ENCODE peak calls at places on chromosomes 6 and 20, in ten cellular contexts. One of them, this sample, is unnamed.

GRCh38 chr6:45554596-45554995 is 176.9 kb upstream of the SUPT3H start:
- DNase-seq in sigmoid colon: no peak
- DNase-seq in GM12892: no peak
- DNase-seq in GM23338: no peak
- DNase-seq in Panc1: no peak
- DNase-seq in upper lobe of left lung: no peak
- DNase-seq in H1: no peak
- DNase-seq in suprapubic skin: no peak
- DNase-seq in breast epithelium: no peak
- DNase-seq in HCT116: no peak
- DNase-seq in this sample: no peak

GRCh38 chr6:101230866-101231265 is 162.6 kb upstream of the GRIK2 start:
- DNase-seq in H1: no peak
- DNase-seq in GM12892: no peak
- DNase-seq in Panc1: no peak
- DNase-seq in HCT116: no peak
- DNase-seq in upper lobe of left lung: no peak
- DNase-seq in breast epithelium: no peak
- DNase-seq in sigmoid colon: no peak
- DNase-seq in GM23338: no peak
- DNase-seq in suprapubic skin: no peak
- DNase-seq in this sample: no peak

GRCh38 chr6:23650676-23651075 is 475.3 kb upstream of the NRSN1 start:
- DNase-seq in sigmoid colon: peak
- DNase-seq in upper lobe of left lung: no peak
- DNase-seq in GM12892: no peak
- DNase-seq in Panc1: no peak
- DNase-seq in breast epithelium: no peak
- DNase-seq in GM23338: no peak
- DNase-seq in suprapubic skin: no peak
- DNase-seq in HCT116: no peak
- DNase-seq in H1: no peak
- DNase-seq in this sample: peak

GRCh38 chr6:54183616-54184015 is 72.4 kb downstream of the MLIP start:
- DNase-seq in Panc1: no peak
- DNase-seq in GM23338: no peak
- DNase-seq in breast epithelium: no peak
- DNase-seq in GM12892: no peak
- DNase-seq in upper lobe of left lung: no peak
- DNase-seq in HCT116: no peak
- DNase-seq in suprapubic skin: no peak
- DNase-seq in H1: no peak
- DNase-seq in sigmoid colon: no peak
- DNase-seq in this sample: no peak

GRCh38 chr20:346640-347316 is at the start of gene NRSN2:
- DNase-seq in suprapubic skin: peak
- DNase-seq in breast epithelium: no peak
- DNase-seq in Panc1: no peak
- DNase-seq in sigmoid colon: peak
- DNase-seq in H1: peak
- DNase-seq in GM23338: peak
- DNase-seq in upper lobe of left lung: peak
- DNase-seq in GM12892: peak
- DNase-seq in HCT116: no peak
- DNase-seq in this sample: peak

GRCh38 chr6:13848553-13849150 is 34.3 kb upstream of the MCUR1 start:
- DNase-seq in upper lobe of left lung: no peak
- DNase-seq in breast epithelium: no peak
- DNase-seq in GM12892: no peak
- DNase-seq in GM23338: no peak
- DNase-seq in HCT116: no peak
- DNase-seq in Panc1: no peak
- DNase-seq in sigmoid colon: no peak
- DNase-seq in suprapubic skin: no peak
- DNase-seq in H1: peak
- DNase-seq in this sample: no peak

GRCh38 chr6:25601797-25602679 is 50.0 kb upstream of the SCGN start:
- DNase-seq in HCT116: peak
- DNase-seq in upper lobe of left lung: no peak
- DNase-seq in Panc1: peak
- DNase-seq in sigmoid colon: no peak
- DNase-seq in GM23338: peak
- DNase-seq in breast epithelium: no peak
- DNase-seq in H1: no peak
- DNase-seq in suprapubic skin: no peak
- DNase-seq in GM12892: no peak
- DNase-seq in this sample: no peak

GRCh38 chr6:108452725-108453195 is 108.0 kb upstream of the FOXO3 start:
- DNase-seq in GM23338: peak
- DNase-seq in Panc1: no peak
- DNase-seq in H1: no peak
- DNase-seq in upper lobe of left lung: no peak
- DNase-seq in HCT116: no peak
- DNase-seq in sigmoid colon: no peak
- DNase-seq in GM12892: no peak
- DNase-seq in suprapubic skin: no peak
- DNase-seq in breast epithelium: no peak
- DNase-seq in this sample: no peak

GRCh38 chr20:61125076-61125475 is 127.0 kb upstream of the CDH4 start:
- DNase-seq in breast epithelium: no peak
- DNase-seq in sigmoid colon: no peak
- DNase-seq in GM12892: no peak
- DNase-seq in upper lobe of left lung: no peak
- DNase-seq in HCT116: no peak
- DNase-seq in suprapubic skin: no peak
- DNase-seq in GM23338: no peak
- DNase-seq in H1: no peak
- DNase-seq in Panc1: no peak
- DNase-seq in this sample: no peak

GRCh38 chr6:87136963-87137362 is 18.4 kb upstream of the ZNF292 start:
- DNase-seq in GM12892: no peak
- DNase-seq in HCT116: no peak
- DNase-seq in upper lobe of left lung: no peak
- DNase-seq in sigmoid colon: no peak
- DNase-seq in GM23338: no peak
- DNase-seq in suprapubic skin: no peak
- DNase-seq in H1: no peak
- DNase-seq in Panc1: no peak
- DNase-seq in breast epithelium: no peak
- DNase-seq in this sample: no peak

GRCh38 chr6:3750324-3751018 is 1.0 kb downstream of the PXDC1 start:
- DNase-seq in breast epithelium: peak
- DNase-seq in Panc1: no peak
- DNase-seq in suprapubic skin: peak
- DNase-seq in sigmoid colon: peak
- DNase-seq in H1: peak
- DNase-seq in HCT116: no peak
- DNase-seq in GM12892: peak
- DNase-seq in upper lobe of left lung: peak
- DNase-seq in GM23338: peak
- DNase-seq in this sample: peak

GRCh38 chr6:3751019-3751729 is at the start of gene PXDC1:
- DNase-seq in H1: peak
- DNase-seq in Panc1: no peak
- DNase-seq in GM23338: peak
- DNase-seq in sigmoid colon: no peak
- DNase-seq in upper lobe of left lung: no peak
- DNase-seq in GM12892: peak
- DNase-seq in HCT116: no peak
- DNase-seq in suprapubic skin: no peak
- DNase-seq in breast epithelium: no peak
- DNase-seq in this sample: no peak

GRCh38 chr6:3749390-3749978 is 2.0 kb downstream of the PXDC1 start:
- DNase-seq in Panc1: no peak
- DNase-seq in upper lobe of left lung: peak
- DNase-seq in sigmoid colon: no peak
- DNase-seq in breast epithelium: peak
- DNase-seq in HCT116: no peak
- DNase-seq in suprapubic skin: no peak
- DNase-seq in H1: no peak
- DNase-seq in GM23338: peak
- DNase-seq in GM12892: no peak
- DNase-seq in this sample: peak

GRCh38 chr6:3748726-3749389 is 2.7 kb downstream of the PXDC1 start:
- DNase-seq in HCT116: no peak
- DNase-seq in GM23338: no peak
- DNase-seq in breast epithelium: no peak
- DNase-seq in H1: no peak
- DNase-seq in sigmoid colon: no peak
- DNase-seq in upper lobe of left lung: no peak
- DNase-seq in suprapubic skin: no peak
- DNase-seq in GM12892: no peak
- DNase-seq in Panc1: no peak
- DNase-seq in this sample: no peak

DNA sequence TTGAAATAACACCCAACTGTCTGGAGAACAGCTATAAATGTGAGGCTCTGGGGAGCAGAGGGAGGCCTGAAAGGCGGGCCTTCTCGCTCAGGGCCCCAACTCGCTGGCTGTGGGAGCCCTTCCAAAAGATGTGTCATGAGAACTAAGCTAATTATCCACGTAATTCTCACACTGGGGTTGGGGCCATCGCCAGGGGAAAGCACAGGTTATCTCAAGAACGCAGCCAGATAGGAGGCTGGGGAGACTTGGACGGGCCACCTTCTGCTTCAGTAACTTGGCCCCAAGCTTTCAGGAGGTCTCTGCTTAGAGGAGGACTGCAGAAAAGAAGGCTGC is 1.6 kb downstream of the PXDC1 start:
- DNase-seq in HCT116: no peak
- DNase-seq in suprapubic skin: peak
- DNase-seq in sigmoid colon: peak
- DNase-seq in upper lobe of left lung: no peak
- DNase-seq in breast epithelium: no peak
- DNase-seq in GM12892: no peak
- DNase-seq in GM23338: no peak
- DNase-seq in Panc1: no peak
- DNase-seq in H1: no peak
- DNase-seq in this sample: peak
- TF ChIP-seq POLR2AphosphoS5 in HCT116: no peak
- TF ChIP-seq POLR2AphosphoS5 in suprapubic skin: peak
- TF ChIP-seq POLR2AphosphoS5 in sigmoid colon: peak
- TF ChIP-seq POLR2AphosphoS5 in upper lobe of left lung: no peak
- TF ChIP-seq POLR2AphosphoS5 in breast epithelium: no peak
- TF ChIP-seq POLR2AphosphoS5 in GM12892: no peak
- TF ChIP-seq POLR2AphosphoS5 in GM23338: no peak
- TF ChIP-seq POLR2AphosphoS5 in Panc1: no peak
- TF ChIP-seq POLR2AphosphoS5 in H1: no peak
- TF ChIP-seq POLR2AphosphoS5 in this sample: no peak

DNA sequence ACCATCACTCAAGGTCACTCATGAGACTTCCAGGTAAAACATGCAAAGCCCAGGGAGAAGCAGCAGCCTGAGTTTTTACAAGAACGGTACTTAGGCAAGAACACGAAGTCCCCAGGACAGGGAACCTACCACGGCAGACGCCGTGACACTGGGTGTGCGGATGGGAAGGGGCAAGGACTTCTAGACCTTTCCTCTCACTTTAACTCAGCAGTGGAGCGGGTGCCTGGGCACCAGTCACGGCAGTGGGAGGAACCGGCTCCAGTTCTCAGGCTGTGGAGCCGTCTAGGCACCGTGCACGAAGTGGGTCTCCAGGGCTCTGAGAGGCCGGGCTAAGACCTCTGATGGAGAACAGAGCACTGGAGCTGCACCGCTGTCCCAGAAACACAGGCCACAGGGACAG is 2.5 kb downstream of the ZBTB46 start:
- DNase-seq in GM12892: no peak
- DNase-seq in GM23338: no peak
- DNase-seq in upper lobe of left lung: no peak
- DNase-seq in sigmoid colon: no peak
- DNase-seq in breast epithelium: no peak
- DNase-seq in suprapubic skin: no peak
- DNase-seq in HCT116: no peak
- DNase-seq in Panc1: no peak
- DNase-seq in H1: no peak
- DNase-seq in this sample: no peak
- TF ChIP-seq POLR2AphosphoS5 in GM12892: no peak
- TF ChIP-seq POLR2AphosphoS5 in GM23338: no peak
- TF ChIP-seq POLR2AphosphoS5 in upper lobe of left lung: no peak
- TF ChIP-seq POLR2AphosphoS5 in sigmoid colon: no peak
- TF ChIP-seq POLR2AphosphoS5 in breast epithelium: no peak
- TF ChIP-seq POLR2AphosphoS5 in suprapubic skin: no peak
- TF ChIP-seq POLR2AphosphoS5 in HCT116: no peak
- TF ChIP-seq POLR2AphosphoS5 in Panc1: no peak
- TF ChIP-seq POLR2AphosphoS5 in H1: no peak
- TF ChIP-seq POLR2AphosphoS5 in this sample: no peak

GRCh38 chr6:167906899-167907298 is 80.2 kb downstream of the AFDN start:
- DNase-seq in GM12892: no peak
- DNase-seq in sigmoid colon: no peak
- DNase-seq in HCT116: no peak
- DNase-seq in Panc1: no peak
- DNase-seq in GM23338: peak
- DNase-seq in suprapubic skin: peak
- DNase-seq in upper lobe of left lung: peak
- DNase-seq in H1: no peak
- DNase-seq in breast epithelium: peak
- DNase-seq in this sample: peak
- TF ChIP-seq POLR2AphosphoS5 in GM12892: no peak
- TF ChIP-seq POLR2AphosphoS5 in sigmoid colon: peak
- TF ChIP-seq POLR2AphosphoS5 in HCT116: no peak
- TF ChIP-seq POLR2AphosphoS5 in Panc1: no peak
- TF ChIP-seq POLR2AphosphoS5 in GM23338: no peak
- TF ChIP-seq POLR2AphosphoS5 in suprapubic skin: no peak
- TF ChIP-seq POLR2AphosphoS5 in upper lobe of left lung: peak
- TF ChIP-seq POLR2AphosphoS5 in H1: no peak
- TF ChIP-seq POLR2AphosphoS5 in breast epithelium: peak
- TF ChIP-seq POLR2AphosphoS5 in this sample: peak

GRCh38 chr6:36684447-36684812 is 5.9 kb downstream of the CDKN1A start:
- DNase-seq in breast epithelium: no peak
- DNase-seq in suprapubic skin: no peak
- DNase-seq in GM23338: no peak
- DNase-seq in GM12892: no peak
- DNase-seq in HCT116: no peak
- DNase-seq in H1: no peak
- DNase-seq in sigmoid colon: no peak
- DNase-seq in Panc1: no peak
- DNase-seq in upper lobe of left lung: no peak
- DNase-seq in this sample: no peak

GRCh38 chr6:36683656-36684446 is 5.3 kb downstream of the CDKN1A start:
- DNase-seq in GM23338: no peak
- DNase-seq in H1: no peak
- DNase-seq in GM12892: no peak
- DNase-seq in HCT116: no peak
- DNase-seq in upper lobe of left lung: no peak
- DNase-seq in breast epithelium: no peak
- DNase-seq in suprapubic skin: peak
- DNase-seq in Panc1: no peak
- DNase-seq in sigmoid colon: no peak
- DNase-seq in this sample: no peak

GRCh38 chr6:36682328-36683144 is 4.0 kb downstream of the CDKN1A start:
- DNase-seq in Panc1: no peak
- DNase-seq in HCT116: no peak
- DNase-seq in breast epithelium: peak
- DNase-seq in sigmoid colon: peak
- DNase-seq in H1: no peak
- DNase-seq in GM23338: peak
- DNase-seq in GM12892: no peak
- DNase-seq in suprapubic skin: peak
- DNase-seq in upper lobe of left lung: peak
- DNase-seq in this sample: peak

GRCh38 chr6:36685198-36685919 is 6.8 kb downstream of the CDKN1A start:
- DNase-seq in sigmoid colon: no peak
- DNase-seq in H1: no peak
- DNase-seq in GM23338: no peak
- DNase-seq in Panc1: no peak
- DNase-seq in upper lobe of left lung: no peak
- DNase-seq in GM12892: no peak
- DNase-seq in suprapubic skin: peak
- DNase-seq in HCT116: no peak
- DNase-seq in breast epithelium: no peak
- DNase-seq in this sample: no peak

GRCh38 chr6:36683145-36683655 is 4.7 kb downstream of the CDKN1A start:
- DNase-seq in suprapubic skin: no peak
- DNase-seq in breast epithelium: no peak
- DNase-seq in Panc1: no peak
- DNase-seq in GM12892: no peak
- DNase-seq in HCT116: no peak
- DNase-seq in sigmoid colon: no peak
- DNase-seq in GM23338: no peak
- DNase-seq in H1: no peak
- DNase-seq in upper lobe of left lung: no peak
- DNase-seq in this sample: no peak
- TF ChIP-seq POLR2AphosphoS5 in suprapubic skin: no peak
- TF ChIP-seq POLR2AphosphoS5 in breast epithelium: no peak
- TF ChIP-seq POLR2AphosphoS5 in Panc1: no peak
- TF ChIP-seq POLR2AphosphoS5 in GM12892: no peak
- TF ChIP-seq POLR2AphosphoS5 in HCT116: peak
- TF ChIP-seq POLR2AphosphoS5 in sigmoid colon: no peak
- TF ChIP-seq POLR2AphosphoS5 in GM23338: no peak
- TF ChIP-seq POLR2AphosphoS5 in H1: no peak
- TF ChIP-seq POLR2AphosphoS5 in upper lobe of left lung: no peak
- TF ChIP-seq POLR2AphosphoS5 in this sample: no peak